ENCODE peak calls at places on chromosomes 2 and 18, in four cellular contexts. C, R, F and Z are unnamed samples.

GRCh38 chr18:9058426-9058825 is 44.1 kb upstream of the NDUFV2 start:
- DNase-seq in C (no peak), F (no peak), R (no peak), Z (no peak)

GRCh38 chr2:24315669-24316068 is 44.7 kb downstream of the ITSN2 start:
- DNase-seq in C (no peak), F (no peak), R (peak), Z (no peak)

GRCh38 chr2:46825958-46826897 is 89.4 kb downstream of the MCFD2 start:
- DNase-seq in F (no peak), R (no peak), C (no peak), Z (no peak)

GRCh38 chr2:20723543-20723942 is 56.6 kb downstream of the GDF7 start:
- DNase-seq in R (no peak), C (no peak), F (no peak), Z (no peak)

GRCh38 chr2:224983719-224984388 is 58.4 kb downstream of the DOCK10 start:
- DNase-seq in F (no peak), C (no peak), R (no peak), Z (no peak)

GRCh38 chr2:101307503-101307902 is 998 bp downstream of the RNF149 start:
- DNase-seq in R (no peak), C (no peak), F (no peak), Z (no peak)

GRCh38 chr2:141899740-141900139 is 231.1 kb downstream of the LRP1B start:
- DNase-seq in C (no peak), F (no peak), R (no peak), Z (no peak)

GRCh38 chr2:209230560-209230959 is 193.3 kb upstream of the MAP2 start:
- DNase-seq in F (no peak), R (no peak), C (no peak), Z (no peak)

GRCh38 chr2:196249171-196249570 is 77.8 kb upstream of the STK17B start:
- DNase-seq in R (no peak), C (no peak), F (no peak), Z (no peak)

GRCh38 chr2:188524519-188525113 is 232.9 kb downstream of the GULP1 start:
- DNase-seq in C (peak), R (no peak), F (no peak), Z (peak)

GRCh38 chr2:64212346-64212745 is 68.1 kb upstream of the PELI1 start:
- DNase-seq in F (no peak), C (no peak), R (no peak), Z (no peak)

GRCh38 chr2:128799284-128799552 is 480.6 kb upstream of the HS6ST1 start:
- DNase-seq in F (no peak), R (no peak), C (no peak), Z (no peak)

GRCh38 chr2:95231723-95232122 is 24.4 kb downstream of the ZNF892 start:
- DNase-seq in C (peak), F (peak), R (no peak), Z (peak)

GRCh38 chr2:106195456-106195855 is 1.4 kb upstream of the UXS1 start:
- DNase-seq in F (no peak), R (no peak), C (no peak), Z (no peak)
- H3K9ac ChIP-seq in F (no peak), R (no peak), C (peak), Z (peak)

GRCh38 chr2:236353594-236353942 is 89.4 kb upstream of the ASB18 start:
- DNase-seq in R (no peak), C (no peak), F (no peak), Z (no peak)

GRCh38 chr2:236354056-236354940 is 90.1 kb upstream of the ASB18 start:
- DNase-seq in R (no peak), C (no peak), F (no peak), Z (no peak)

GRCh38 chr2:236351966-236352525 is 87.8 kb upstream of the ASB18 start:
- DNase-seq in F (no peak), R (no peak), C (no peak), Z (no peak)

GRCh38 chr2:236354973-236355595 is 90.9 kb upstream of the ASB18 start:
- DNase-seq in R (no peak), F (no peak), C (no peak), Z (no peak)

GRCh38 chr2:236352761-236353593 is 88.8 kb upstream of the ASB18 start:
- DNase-seq in C (peak), F (no peak), R (no peak), Z (no peak)
- TF ChIP-seq TAF1 in C (no peak), F (no peak), R (no peak), Z (no peak)

GRCh38 chr18:79529296-79529695 is 133.6 kb downstream of the NFATC1 start:
- DNase-seq in F (no peak), R (no peak), C (no peak), Z (no peak)
- TF ChIP-seq EZH2 in F (no peak), R (no peak), C (no peak), Z (no peak)

DNA sequence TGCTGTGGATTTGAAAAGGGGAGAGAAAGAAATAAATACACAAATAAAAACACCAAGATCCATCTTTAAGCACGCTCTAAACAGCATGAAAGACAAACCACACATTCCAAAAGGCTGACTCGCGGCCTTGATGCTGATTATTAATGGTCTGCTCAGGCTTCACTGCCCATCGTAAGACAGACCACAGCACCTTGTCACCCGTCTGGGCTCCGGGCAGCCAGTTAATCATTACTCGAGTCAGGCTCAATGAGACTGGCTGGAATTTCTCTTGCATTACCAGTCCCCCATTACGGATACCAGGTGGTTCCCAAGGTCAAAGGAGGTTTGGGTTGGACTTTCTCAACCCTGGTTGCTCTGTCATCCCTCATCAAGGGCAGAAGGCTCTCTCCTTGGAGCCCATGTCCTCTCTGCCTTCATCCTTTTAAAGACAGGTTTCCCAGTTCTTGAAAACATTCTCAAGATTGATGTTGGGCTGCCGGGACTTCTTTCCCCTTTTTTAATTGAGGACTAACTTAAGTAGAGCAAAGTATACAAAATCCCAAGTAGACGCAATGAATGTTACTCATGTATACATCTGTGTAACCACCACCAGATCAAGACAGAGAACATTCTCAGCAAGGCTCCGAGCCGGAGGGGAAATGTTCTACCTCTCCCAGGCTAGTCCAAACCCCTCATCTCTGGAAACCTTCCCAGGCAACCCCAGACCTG is 8.1 kb downstream of the SMAD7 start:
- DNase-seq in C (no peak), F (no peak), R (no peak), Z (peak)
- H3K9ac ChIP-seq in C (no peak), F (no peak), R (no peak), Z (peak)

DNA sequence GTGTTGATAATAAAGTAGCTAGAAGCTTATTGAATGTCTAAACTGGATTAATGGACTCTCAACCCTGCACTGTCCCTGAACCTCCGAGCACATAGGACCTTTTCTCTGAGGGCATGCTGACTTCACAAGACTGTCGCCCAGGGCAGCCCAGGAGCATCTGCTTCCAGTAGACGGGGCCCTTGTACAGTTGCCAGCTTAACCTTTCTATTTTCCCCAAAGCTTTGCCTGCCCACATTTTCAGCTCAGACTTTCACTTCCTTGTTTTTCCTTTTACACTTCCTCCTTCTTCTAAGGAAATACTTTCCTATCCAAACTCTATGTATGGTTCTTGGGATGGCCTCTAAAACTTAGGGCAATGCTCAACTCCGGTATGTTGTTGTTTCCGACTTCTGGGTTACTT is 1.3 kb downstream of the VWA3B start:
- DNase-seq in R (no peak), C (no peak), F (no peak), Z (no peak)
- TF ChIP-seq TAF1 in R (no peak), C (no peak), F (no peak), Z (no peak)